ENCODE peak calls at places on chromosomes 12 and 14, in six cellular contexts. E is A549, J is IMR-90, A is HepG2, S is K562, V is GM12878. R is an unnamed sample.

GRCh38 chr12:54173066-54173726 is 15.6 kb downstream of the SMUG1 start:
- DNase-seq in V (no peak), A (no peak), J (no peak), E (no peak), S (no peak), R (peak)

GRCh38 chr14:22886500-22887259 is 3.7 kb downstream of the REM2 start:
- DNase-seq in J (peak), E (peak), S (peak), V (peak), A (no peak), R (peak)

GRCh38 chr14:104435147-104436046 is 144.2 kb upstream of the C14orf180 start:
- DNase-seq in V (no peak), E (no peak), A (no peak), S (no peak), J (no peak), R (peak)

GRCh38 chr14:60304509-60304908 is 55.5 kb downstream of the PPM1A start:
- DNase-seq in A (peak), J (no peak), S (no peak), E (no peak), V (no peak), R (no peak)

GRCh38 chr12:38961044-38961443 is 55.7 kb upstream of the CPNE8 start:
- DNase-seq in S (no peak), J (no peak), A (no peak), V (no peak), E (no peak), R (no peak)

GRCh38 chr14:90487031-90487430 is 90.2 kb downstream of the CALM1 start:
- DNase-seq in V (no peak), E (no peak), S (no peak), A (no peak), J (no peak), R (no peak)

GRCh38 chr14:52175982-52176502 is 91.5 kb upstream of the PTGDR start:
- DNase-seq in A (no peak), V (peak), J (no peak), E (no peak), S (no peak), R (no peak)

GRCh38 chr14:66650491-66650911 is 142.6 kb downstream of the GPHN start:
- DNase-seq in J (no peak), V (peak), S (no peak), E (no peak), A (no peak), R (no peak)

GRCh38 chr14:106879241-106879640 is 1352.9 kb downstream of the TMEM121 start:
- DNase-seq in J (no peak), V (no peak), S (peak), E (peak), A (peak), R (no peak)

GRCh38 chr12:25728196-25728595 is 175.1 kb upstream of the LMNTD1 start:
- DNase-seq in J (no peak), E (no peak), V (no peak), A (no peak), S (no peak), R (no peak)

GRCh38 chr14:99602054-99602787 is 1.8 kb downstream of the CCDC85C start:
- DNase-seq in E (peak), V (no peak), S (no peak), J (peak), A (peak), R (no peak)

GRCh38 chr14:71731096-71731495 is 201.1 kb upstream of the RGS6 start:
- DNase-seq in A (no peak), J (no peak), S (no peak), V (no peak), E (no peak), R (no peak)

GRCh38 chr14:101251812-101252442 is 309.4 kb upstream of the DIO3 start:
- DNase-seq in S (no peak), E (no peak), J (no peak), V (no peak), A (no peak), R (no peak)

GRCh38 chr12:77795699-77796098 is 35.0 kb upstream of the NAV3 start:
- DNase-seq in A (no peak), J (no peak), V (no peak), E (no peak), S (no peak), R (no peak)

GRCh38 chr12:18546399-18546798 is 191.4 kb downstream of the PLCZ1 start:
- DNase-seq in E (peak), S (no peak), A (peak), J (peak), V (no peak), R (no peak)

GRCh38 chr12:83945871-83946270 is 966.7 kb downstream of the SLC6A15 start:
- DNase-seq in E (peak), J (peak), A (peak), S (no peak), V (no peak), R (no peak)

GRCh38 chr14:101497910-101498860 is 63.1 kb upstream of the DIO3 start:
- DNase-seq in A (no peak), E (no peak), J (no peak), S (no peak), V (no peak), R (no peak)

GRCh38 chr14:104212206-104213095 is 74.1 kb downstream of the KIF26A start:
- DNase-seq in J (no peak), A (no peak), V (no peak), E (no peak), S (no peak), R (no peak)

GRCh38 chr12:24494401-24494800 is 454.5 kb downstream of the BCAT1 start:
- DNase-seq in J (peak), S (no peak), V (no peak), E (no peak), A (no peak), R (no peak)

GRCh38 chr12:125152463-125152862 is 87.2 kb downstream of the AACS start:
- DNase-seq in E (no peak), S (no peak), A (no peak), J (no peak), V (no peak), R (no peak)

GRCh38 chr12:128797119-128798118 is 26.3 kb downstream of the SLC15A4 start:
- DNase-seq in E (no peak), S (no peak), V (no peak), J (peak), A (no peak), R (no peak)

GRCh38 chr14:40368314-40368713 is 936.1 kb upstream of the FBXO33 start:
- DNase-seq in S (no peak), E (no peak), V (no peak), J (no peak), A (no peak), R (no peak)

GRCh38 chr14:89572566-89573398 is 155.7 kb upstream of the FOXN3 start:
- DNase-seq in E (no peak), J (no peak), A (no peak), V (no peak), S (no peak), R (no peak)

GRCh38 chr14:100975668-100976067 is 72.1 kb upstream of the RTL1 start:
- DNase-seq in E (no peak), J (peak), S (no peak), V (no peak), A (no peak), R (no peak)

GRCh38 chr12:2743478-2743877 is 51.3 kb upstream of the FKBP4 start:
- DNase-seq in J (no peak), S (no peak), E (no peak), V (no peak), A (no peak), R (no peak)

GRCh38 chr14:75845136-75845804 is 136.5 kb downstream of the TGFB3 start:
- DNase-seq in E (no peak), V (no peak), S (no peak), A (no peak), J (no peak), R (no peak)

GRCh38 chr12:120956579-120957360 is 21.6 kb upstream of the HNF1A start:
- DNase-seq in A (no peak), J (no peak), V (no peak), E (no peak), S (no peak), R (no peak)

GRCh38 chr12:25151476-25151875 is 43.5 kb downstream of the DNAI7 start:
- DNase-seq in S (no peak), J (peak), V (no peak), E (peak), A (no peak), R (peak)

GRCh38 chr12:6355491-6356373 is 13.9 kb upstream of the TNFRSF1A start:
- DNase-seq in E (no peak), V (no peak), S (no peak), J (no peak), A (no peak), R (no peak)

GRCh38 chr12:125330645-125331341 is 265.6 kb downstream of the AACS start:
- DNase-seq in V (no peak), S (peak), J (no peak), E (peak), A (peak), R (peak)

GRCh38 chr12:111123390-111123789 is 203.0 kb upstream of the MYL2 start:
- DNase-seq in A (no peak), E (no peak), V (no peak), S (no peak), J (no peak), R (no peak)

GRCh38 chr14:102280376-102280962 is 24.5 kb downstream of the MOK start:
- DNase-seq in V (no peak), S (no peak), A (no peak), E (peak), J (peak), R (no peak)

GRCh38 chr14:105317546-105317945 is 3.0 kb downstream of the PACS2 start:
- DNase-seq in S (no peak), V (no peak), A (no peak), E (no peak), J (peak), R (no peak)

GRCh38 chr12:53969588-53970259 is 3.2 kb upstream of the HOXC11 start:
- DNase-seq in A (no peak), E (no peak), S (no peak), J (no peak), V (no peak), R (no peak)

GRCh38 chr14:101215936-101216335 is 312.4 kb upstream of the RTL1 start:
- DNase-seq in A (no peak), S (no peak), V (no peak), E (no peak), J (no peak), R (no peak)

GRCh38 chr14:71698027-71698426 is 234.2 kb upstream of the RGS6 start:
- DNase-seq in J (no peak), E (no peak), A (no peak), S (no peak), V (no peak), R (no peak)

GRCh38 chr14:75282166-75282547 is 3.5 kb downstream of the FOS start:
- DNase-seq in V (no peak), S (no peak), J (peak), E (no peak), A (no peak), R (no peak)

GRCh38 chr12:12599750-12600643 is 11.7 kb upstream of the CREBL2 start:
- DNase-seq in J (no peak), E (no peak), S (no peak), V (no peak), A (no peak), R (no peak)

GRCh38 chr12:111224196-111225066 is 144.5 kb downstream of the PHETA1 start:
- DNase-seq in V (no peak), A (no peak), E (no peak), S (no peak), J (no peak), R (no peak)

GRCh38 chr12:46830731-46831334 is 5.0 kb upstream of the SLC38A4 start:
- DNase-seq in A (no peak), S (no peak), E (no peak), V (no peak), J (no peak), R (no peak)
- TF ChIP-seq BHLHE40 in A (no peak), S (no peak), E (no peak), V (no peak), J (no peak), R (no peak)

GRCh38 chr12:19833775-19834501 is 394.6 kb downstream of the AEBP2 start:
- DNase-seq in E (no peak), A (no peak), S (no peak), J (peak), V (no peak), R (no peak)
- TF ChIP-seq BHLHE40 in E (no peak), A (no peak), S (no peak), J (no peak), V (no peak), R (no peak)

GRCh38 chr14:61609885-61610284 is 85.4 kb upstream of the HIF1A start:
- DNase-seq in V (no peak), E (no peak), J (peak), A (no peak), S (no peak), R (no peak)
- TF ChIP-seq BHLHE40 in V (no peak), E (no peak), J (no peak), A (no peak), S (no peak), R (no peak)

GRCh38 chr14:76904100-76904739 is 78.0 kb downstream of the LRRC74A start:
- DNase-seq in S (no peak), E (peak), V (no peak), J (peak), A (no peak), R (no peak)
- TF ChIP-seq BHLHE40 in S (no peak), E (no peak), V (no peak), J (peak), A (no peak), R (no peak)

GRCh38 chr14:73610692-73611091 is 1.6 kb upstream of the ACOT6 start:
- DNase-seq in J (peak), S (no peak), V (no peak), E (no peak), A (peak), R (no peak)
- TF ChIP-seq BHLHE40 in J (no peak), S (no peak), V (no peak), E (no peak), A (peak), R (no peak)